ENCODE peak calls at places on chromosomes 3 and 15, in eight cellular contexts. A is cardiac fibroblast; Q is naive thymus-derived CD8-positive, alpha-beta T cell; U is progenitor cell of endocrine pancreas; N is amniotic epithelial cell; M is stromal cell of bone marrow; C is tibial artery; O is LoVo. L is an unnamed sample.

GRCh38 chr3:52824037-52824436 is 6.4 kb downstream of the ITIH4 start:
- DNase-seq in Q (no peak), C (no peak), A (no peak), U (no peak), N (no peak), M (no peak), O (no peak), L (no peak)

GRCh38 chr15:98063311-98063710 is 102.8 kb downstream of the ARRDC4 start:
- DNase-seq in C (no peak), U (no peak), A (no peak), N (no peak), Q (no peak), M (no peak), O (no peak), L (no peak)

GRCh38 chr15:98103570-98103969 is 143.1 kb downstream of the ARRDC4 start:
- DNase-seq in A (no peak), C (no peak), O (no peak), M (no peak), Q (no peak), N (no peak), U (no peak), L (no peak)

GRCh38 chr3:87410110-87410509 is 133.7 kb upstream of the POU1F1 start:
- DNase-seq in C (no peak), N (no peak), A (no peak), O (no peak), Q (no peak), M (peak), U (no peak), L (no peak)

GRCh38 chr3:187986514-187986934 is 167.4 kb upstream of the LPP start:
- DNase-seq in M (peak), Q (no peak), O (peak), A (peak), C (no peak), N (peak), U (no peak), L (no peak)

GRCh38 chr15:70120954-70121655 is 23.4 kb upstream of the TLE3 start:
- DNase-seq in O (no peak), N (no peak), A (no peak), Q (no peak), M (no peak), U (no peak), C (no peak), L (no peak)

GRCh38 chr3:78201066-78201465 is 1161.2 kb downstream of the ROBO2 start:
- DNase-seq in U (no peak), Q (no peak), M (no peak), O (no peak), N (no peak), A (no peak), C (no peak), L (no peak)

GRCh38 chr3:124648551-124648950 is 81.7 kb upstream of the UMPS start:
- DNase-seq in A (no peak), C (no peak), Q (no peak), O (no peak), N (no peak), M (no peak), U (no peak), L (no peak)

GRCh38 chr15:47035756-47036155 is 681.5 kb upstream of the SEMA6D start:
- DNase-seq in U (no peak), Q (no peak), M (no peak), A (no peak), C (no peak), O (no peak), N (no peak), L (no peak)

GRCh38 chr3:10530241-10530640 is 24.9 kb upstream of the ATP2B2 start:
- DNase-seq in Q (peak), A (no peak), C (no peak), U (no peak), N (no peak), M (no peak), O (no peak), L (no peak)

GRCh38 chr3:27596920-27597319 is 112.7 kb upstream of the SLC4A7 start:
- DNase-seq in Q (no peak), N (peak), M (peak), C (no peak), A (no peak), U (no peak), O (no peak), L (no peak)

GRCh38 chr3:197404754-197405153 is 106.3 kb upstream of the DLG1 start:
- DNase-seq in M (no peak), A (peak), N (peak), Q (no peak), C (no peak), U (no peak), O (no peak), L (no peak)

GRCh38 chr15:62895139-62895866 is 147.2 kb upstream of the TPM1 start:
- DNase-seq in Q (no peak), O (no peak), M (no peak), A (peak), C (no peak), N (peak), U (no peak), L (no peak)

GRCh38 chr3:87810427-87810826 is 248.4 kb downstream of the CGGBP1 start:
- DNase-seq in N (no peak), U (no peak), M (peak), C (no peak), O (no peak), A (no peak), Q (no peak), L (no peak)

GRCh38 chr3:139105154-139105702 is 60.5 kb upstream of the PRR23C start:
- DNase-seq in U (no peak), Q (no peak), N (no peak), A (no peak), O (no peak), C (no peak), M (no peak), L (no peak)

GRCh38 chr3:178680037-178680436 is 143.8 kb downstream of the KCNMB2 start:
- DNase-seq in Q (no peak), O (no peak), U (no peak), N (no peak), A (no peak), M (no peak), C (no peak), L (no peak)

GRCh38 chr3:57752307-57752706 is 3.8 kb upstream of the SLMAP start:
- DNase-seq in M (no peak), A (peak), N (peak), C (no peak), U (no peak), O (peak), Q (no peak), L (no peak)

GRCh38 chr3:54891540-54891897 is 36.3 kb downstream of the LRTM1 start:
- DNase-seq in M (peak), Q (no peak), A (peak), U (no peak), C (peak), N (peak), O (peak), L (no peak)

GRCh38 chr15:31897746-31898145 is 132.6 kb upstream of the CHRNA7 start:
- DNase-seq in A (no peak), C (no peak), Q (no peak), N (no peak), O (no peak), U (no peak), M (no peak), L (no peak)

GRCh38 chr3:189071452-189071851 is 100.3 kb upstream of the TPRG1 start:
- DNase-seq in M (no peak), Q (no peak), O (peak), U (no peak), C (no peak), N (no peak), A (no peak), L (no peak)

GRCh38 chr3:163056874-163057497 is 1560.4 kb downstream of the OTOL1 start:
- DNase-seq in M (peak), O (peak), U (peak), Q (no peak), A (peak), C (peak), N (peak), L (no peak)

GRCh38 chr3:64460877-64461276 is 226.9 kb downstream of the ADAMTS9 start:
- DNase-seq in Q (no peak), C (no peak), M (peak), N (peak), A (peak), O (no peak), U (no peak), L (no peak)

GRCh38 chr15:80608688-80609087 is 86.4 kb upstream of the ABHD17C start:
- DNase-seq in U (no peak), A (no peak), N (no peak), C (no peak), Q (no peak), O (no peak), M (no peak), L (no peak)

GRCh38 chr3:122415104-122415744 is 638 bp downstream of the WDR5B start:
- DNase-seq in O (peak), M (peak), Q (peak), N (peak), A (peak), U (no peak), C (no peak), L (no peak)

GRCh38 chr3:61358364-61358763 is 107.1 kb upstream of the FHIT start:
- DNase-seq in U (no peak), C (peak), Q (no peak), M (no peak), A (peak), N (no peak), O (no peak), L (peak)

GRCh38 chr15:26561994-26562730 is 210.7 kb downstream of the GABRB3 start:
- DNase-seq in Q (no peak), U (no peak), M (no peak), A (no peak), N (no peak), C (no peak), O (no peak), L (no peak)

GRCh38 chr3:150737874-150738679 is 24.9 kb downstream of the SIAH2 start:
- DNase-seq in M (peak), Q (no peak), A (peak), U (no peak), C (no peak), N (peak), O (peak), L (no peak)

GRCh38 chr3:134029256-134029733 is 430 bp downstream of the SLCO2A1 start:
- DNase-seq in N (no peak), O (no peak), U (no peak), A (peak), Q (no peak), M (no peak), C (no peak), L (no peak)

GRCh38 chr15:93063796-93064690 is 25.0 kb downstream of the RGMA start:
- DNase-seq in N (no peak), C (no peak), A (no peak), M (no peak), Q (no peak), O (no peak), U (no peak), L (no peak)

GRCh38 chr3:141830508-141830907 is 45.9 kb upstream of the ATP1B3 start:
- DNase-seq in Q (no peak), O (no peak), C (no peak), U (no peak), N (peak), A (peak), M (no peak), L (no peak)

GRCh38 chr3:52742418-52743041 is 28.2 kb downstream of the NEK4 start:
- DNase-seq in O (peak), N (peak), Q (no peak), M (peak), C (no peak), U (no peak), A (peak), L (no peak)

GRCh38 chr3:15206662-15207576 is 873 bp downstream of the CAPN7 start:
- DNase-seq in C (peak), N (peak), M (no peak), A (peak), Q (no peak), U (no peak), O (peak), L (peak)

GRCh38 chr3:28978092-28978491 is 302.8 kb upstream of the RBMS3 start:
- DNase-seq in A (no peak), C (no peak), Q (no peak), N (no peak), O (no peak), M (no peak), U (no peak), L (no peak)

L was measured in GM06990.